ENCODE peak calls at places on chromosomes 13 and 19, in seven cellular contexts. One of them, this sample, is unnamed.
A peak's percentile ranks its signal among the peaks of the same experiment; 100 is the strongest.

GRCh38 chr13:90702050-90702449 is 645.4 kb upstream of the MIR17HG start:
- DNase-seq in SK-N-SH: no peak
- DNase-seq in GM12878: no peak
- DNase-seq in HCT116: no peak
- DNase-seq in HepG2: no peak
- DNase-seq in H1: no peak
- DNase-seq in K562: no peak
- DNase-seq in this sample: no peak

GRCh38 chr13:50236898-50237318 is 221.7 kb downstream of the KCNRG start:
- DNase-seq in SK-N-SH: no peak
- DNase-seq in GM12878: peak; percentile 78
- DNase-seq in HCT116: no peak
- DNase-seq in HepG2: no peak
- DNase-seq in H1: no peak
- DNase-seq in K562: no peak
- DNase-seq in this sample: no peak

GRCh38 chr13:29459818-29460335 is 135.6 kb downstream of the SLC7A1 start:
- DNase-seq in SK-N-SH: no peak
- DNase-seq in GM12878: no peak
- DNase-seq in HCT116: no peak
- DNase-seq in HepG2: no peak
- DNase-seq in H1: no peak
- DNase-seq in K562: no peak
- DNase-seq in this sample: no peak

GRCh38 chr13:110538632-110539031 is 22.9 kb downstream of the RAB20 start:
- DNase-seq in SK-N-SH: no peak
- DNase-seq in GM12878: no peak
- DNase-seq in HCT116: no peak
- DNase-seq in HepG2: no peak
- DNase-seq in H1: no peak
- DNase-seq in K562: no peak
- DNase-seq in this sample: no peak

GRCh38 chr13:28559636-28560259 is 64.8 kb upstream of the FLT1 start:
- DNase-seq in SK-N-SH: no peak
- DNase-seq in GM12878: no peak
- DNase-seq in HCT116: no peak
- DNase-seq in HepG2: no peak
- DNase-seq in H1: no peak
- DNase-seq in K562: no peak
- DNase-seq in this sample: no peak

GRCh38 chr19:54616840-54617560 is 13.3 kb upstream of the LILRB1 start:
- DNase-seq in SK-N-SH: no peak
- DNase-seq in GM12878: peak; percentile 93
- DNase-seq in HCT116: no peak
- DNase-seq in HepG2: no peak
- DNase-seq in H1: no peak
- DNase-seq in K562: no peak
- DNase-seq in this sample: no peak

GRCh38 chr13:30710442-30710841 is 24.9 kb upstream of the ALOX5AP start:
- DNase-seq in SK-N-SH: no peak
- DNase-seq in GM12878: no peak
- DNase-seq in HCT116: no peak
- DNase-seq in HepG2: no peak
- DNase-seq in H1: no peak
- DNase-seq in K562: no peak
- DNase-seq in this sample: no peak

GRCh38 chr13:101453784-101454201 is 1.3 kb downstream of the ITGBL1 start:
- DNase-seq in SK-N-SH: peak; percentile 72
- DNase-seq in GM12878: no peak
- DNase-seq in HCT116: no peak
- DNase-seq in HepG2: no peak
- DNase-seq in H1: no peak
- DNase-seq in K562: no peak
- DNase-seq in this sample: peak; percentile 4

DNA sequence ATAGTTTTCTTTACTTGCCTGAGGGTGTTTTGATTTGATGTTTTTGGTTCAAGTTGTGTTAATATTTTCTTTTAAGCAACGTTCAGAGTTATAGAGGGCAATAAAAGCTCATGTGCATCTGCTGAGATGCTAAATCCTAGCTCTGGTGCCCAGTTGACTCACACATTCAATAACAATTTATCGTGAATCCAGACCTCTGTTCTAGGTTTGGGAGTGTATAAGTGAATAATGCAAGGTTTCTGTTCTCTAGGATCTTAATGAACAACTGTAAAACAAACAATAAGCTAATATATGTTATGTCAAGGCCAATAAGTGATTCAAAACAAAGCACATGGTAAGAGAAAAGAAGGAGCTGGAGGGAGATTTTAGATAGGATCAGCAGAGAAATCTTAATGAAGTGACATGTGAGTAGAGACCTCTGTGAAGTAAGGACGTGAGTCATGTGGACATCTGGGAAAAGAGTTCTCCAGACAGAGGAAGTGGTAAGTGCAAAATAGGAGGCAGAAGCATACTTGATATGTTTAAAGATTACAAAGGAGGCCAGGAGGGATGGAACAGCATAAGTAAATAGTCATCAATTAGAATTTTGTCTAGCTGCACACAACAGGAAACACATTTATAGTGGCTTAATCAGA is 278.4 kb upstream of the HTR2A start:
- DNase-seq in SK-N-SH: no peak
- DNase-seq in GM12878: no peak
- DNase-seq in HCT116: no peak
- DNase-seq in HepG2: no peak
- DNase-seq in H1: no peak
- DNase-seq in K562: no peak
- DNase-seq in this sample: no peak
- TF ChIP-seq JUND in SK-N-SH: peak; percentile 77
- TF ChIP-seq JUND in GM12878: no peak
- TF ChIP-seq JUND in HCT116: no peak
- TF ChIP-seq JUND in HepG2: no peak
- TF ChIP-seq JUND in H1: no peak
- TF ChIP-seq JUND in K562: peak; percentile 20
- TF ChIP-seq JUND in this sample: no peak

DNA sequence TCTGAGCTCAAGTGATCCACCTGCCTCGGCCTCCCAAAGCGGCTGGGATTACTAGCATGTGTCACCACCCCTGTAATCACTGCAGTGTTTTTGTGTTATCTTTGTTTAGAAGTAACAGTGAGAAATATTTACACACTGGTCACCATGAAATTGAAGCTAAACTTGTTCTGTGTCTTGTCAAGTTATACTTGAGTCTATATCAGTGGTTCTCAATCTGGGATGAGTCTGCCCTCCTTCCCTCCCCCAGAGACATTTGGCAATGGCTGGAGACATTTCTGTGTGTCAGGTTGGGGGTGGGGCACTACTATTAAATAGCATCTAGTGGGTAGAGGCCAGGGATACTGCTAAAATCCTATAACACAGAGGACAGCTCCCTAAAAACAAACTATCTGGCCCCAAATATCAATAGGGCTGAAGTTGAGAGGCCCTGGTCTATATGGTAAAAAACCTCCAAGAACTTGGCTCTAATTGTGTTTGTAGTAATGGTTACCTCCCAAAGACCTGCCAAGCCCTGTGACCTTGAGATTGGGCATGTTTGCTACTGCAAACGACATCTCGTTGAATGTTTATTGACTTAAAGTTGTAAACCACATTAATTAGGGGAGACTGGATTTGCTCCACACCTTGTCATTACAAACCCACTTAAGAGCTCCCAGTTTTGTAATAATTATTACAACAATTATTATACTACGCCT is 6.9 kb downstream of the CTU1 start:
- DNase-seq in SK-N-SH: no peak
- DNase-seq in GM12878: no peak
- DNase-seq in HCT116: no peak
- DNase-seq in HepG2: no peak
- DNase-seq in H1: no peak
- DNase-seq in K562: no peak
- DNase-seq in this sample: no peak
- TF ChIP-seq JUND in SK-N-SH: no peak
- TF ChIP-seq JUND in GM12878: no peak
- TF ChIP-seq JUND in HCT116: no peak
- TF ChIP-seq JUND in HepG2: no peak
- TF ChIP-seq JUND in H1: no peak
- TF ChIP-seq JUND in K562: no peak
- TF ChIP-seq JUND in this sample: no peak

GRCh38 chr13:48397744-48398143 is 15.2 kb downstream of the LPAR6 start:
- DNase-seq in SK-N-SH: no peak
- DNase-seq in GM12878: no peak
- DNase-seq in HCT116: no peak
- DNase-seq in HepG2: peak; percentile 41
- DNase-seq in H1: no peak
- DNase-seq in K562: no peak
- DNase-seq in this sample: no peak

GRCh38 chr13:48391257-48391656 is 21.7 kb downstream of the LPAR6 start:
- DNase-seq in SK-N-SH: no peak
- DNase-seq in GM12878: no peak
- DNase-seq in HCT116: no peak
- DNase-seq in HepG2: no peak
- DNase-seq in H1: no peak
- DNase-seq in K562: no peak
- DNase-seq in this sample: no peak

GRCh38 chr13:48398450-48399095 is 14.3 kb downstream of the LPAR6 start:
- DNase-seq in SK-N-SH: no peak
- DNase-seq in GM12878: no peak
- DNase-seq in HCT116: no peak
- DNase-seq in HepG2: no peak
- DNase-seq in H1: no peak
- DNase-seq in K562: no peak
- DNase-seq in this sample: no peak

GRCh38 chr13:48393030-48393697 is 19.7 kb downstream of the LPAR6 start:
- DNase-seq in SK-N-SH: no peak
- DNase-seq in GM12878: no peak
- DNase-seq in HCT116: no peak
- DNase-seq in HepG2: no peak
- DNase-seq in H1: no peak
- DNase-seq in K562: no peak
- DNase-seq in this sample: no peak

DNA sequence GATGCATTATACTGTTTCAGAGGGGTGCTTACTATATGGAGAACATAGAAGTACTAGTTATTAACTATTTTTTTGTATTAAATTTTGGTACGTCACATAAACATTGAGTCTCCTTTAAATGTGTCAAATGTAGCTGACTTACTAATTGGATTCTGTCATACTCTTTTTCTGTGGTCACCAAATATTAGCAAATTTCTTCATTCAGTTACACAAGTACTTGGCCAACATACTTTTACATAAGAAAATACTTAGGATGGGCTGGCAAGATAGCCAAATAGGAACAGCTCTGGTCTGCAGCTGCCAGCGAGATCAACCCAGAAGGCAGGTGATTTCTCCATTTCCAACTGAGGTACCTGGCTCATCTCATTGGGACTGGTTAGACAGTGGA is 19.2 kb downstream of the LPAR6 start:
- DNase-seq in SK-N-SH: no peak
- DNase-seq in GM12878: no peak
- DNase-seq in HCT116: no peak
- DNase-seq in HepG2: no peak
- DNase-seq in H1: no peak
- DNase-seq in K562: no peak
- DNase-seq in this sample: no peak
- TF ChIP-seq JUND in SK-N-SH: no peak
- TF ChIP-seq JUND in GM12878: no peak
- TF ChIP-seq JUND in HCT116: no peak
- TF ChIP-seq JUND in HepG2: no peak
- TF ChIP-seq JUND in H1: no peak
- TF ChIP-seq JUND in K562: no peak
- TF ChIP-seq JUND in this sample: no peak

GRCh38 chr19:7856277-7856581 is 18.0 kb downstream of the PRR36 start:
- DNase-seq in SK-N-SH: no peak
- DNase-seq in GM12878: no peak
- DNase-seq in HCT116: no peak
- DNase-seq in HepG2: no peak
- DNase-seq in H1: no peak
- DNase-seq in K562: no peak
- DNase-seq in this sample: no peak
- TF ChIP-seq JUND in SK-N-SH: no peak
- TF ChIP-seq JUND in GM12878: no peak
- TF ChIP-seq JUND in HCT116: no peak
- TF ChIP-seq JUND in HepG2: no peak
- TF ChIP-seq JUND in H1: no peak
- TF ChIP-seq JUND in K562: no peak
- TF ChIP-seq JUND in this sample: no peak

GRCh38 chr13:99124695-99125334 is 75.8 kb upstream of the UBAC2 start:
- DNase-seq in SK-N-SH: no peak
- DNase-seq in GM12878: peak; percentile 34
- DNase-seq in HCT116: peak; percentile 3
- DNase-seq in HepG2: no peak
- DNase-seq in H1: no peak
- DNase-seq in K562: peak; percentile 15
- DNase-seq in this sample: no peak
- TF ChIP-seq JUND in SK-N-SH: peak; percentile 38
- TF ChIP-seq JUND in GM12878: no peak
- TF ChIP-seq JUND in HCT116: peak; percentile 43
- TF ChIP-seq JUND in HepG2: no peak
- TF ChIP-seq JUND in H1: no peak
- TF ChIP-seq JUND in K562: peak; percentile 69
- TF ChIP-seq JUND in this sample: no peak

GRCh38 chr19:46571495-46571894 is 29.6 kb upstream of the CALM3 start:
- DNase-seq in SK-N-SH: peak; percentile 63
- DNase-seq in GM12878: no peak
- DNase-seq in HCT116: peak; percentile 46
- DNase-seq in HepG2: peak; percentile 64
- DNase-seq in H1: peak; percentile 44
- DNase-seq in K562: peak; percentile 60
- DNase-seq in this sample: no peak
- TF ChIP-seq JUND in SK-N-SH: no peak
- TF ChIP-seq JUND in GM12878: no peak
- TF ChIP-seq JUND in HCT116: no peak
- TF ChIP-seq JUND in HepG2: no peak
- TF ChIP-seq JUND in H1: no peak
- TF ChIP-seq JUND in K562: no peak
- TF ChIP-seq JUND in this sample: no peak

GRCh38 chr19:19151418-19151817 is 13.1 kb upstream of the TMEM161A start:
- DNase-seq in SK-N-SH: no peak
- DNase-seq in GM12878: no peak
- DNase-seq in HCT116: no peak
- DNase-seq in HepG2: no peak
- DNase-seq in H1: no peak
- DNase-seq in K562: no peak
- DNase-seq in this sample: no peak
- TF ChIP-seq JUND in SK-N-SH: no peak
- TF ChIP-seq JUND in GM12878: no peak
- TF ChIP-seq JUND in HCT116: no peak
- TF ChIP-seq JUND in HepG2: no peak
- TF ChIP-seq JUND in H1: no peak
- TF ChIP-seq JUND in K562: no peak
- TF ChIP-seq JUND in this sample: no peak